ENCODE peak calls at places on chromosome 1, in seven cellular contexts. D is HCT116, P is GM12878, U is SK-N-SH, A is T47D, C is H1, X is HepG2. I is an unnamed sample.
A peak's percentile ranks its signal among the peaks of the same experiment; 100 is the strongest.

GRCh38 chr1:179230251-179230650 is 774 bp upstream of the ABL2 start:
- DNase-seq in X (no peak), D (no peak), P (no peak), A (no peak), U (peak; percentile 17), C (no peak), I (no peak)

GRCh38 chr1:222105393-222105737 is 363.5 kb upstream of the DUSP10 start:
- DNase-seq in C (no peak), X (peak; percentile 22), A (peak; percentile 27), U (no peak), P (no peak), D (peak; percentile 62), I (no peak)

GRCh38 chr1:23624440-23624839 is 65.1 kb upstream of the ID3 start:
- DNase-seq in C (no peak), U (no peak), P (no peak), D (no peak), X (no peak), A (no peak), I (no peak)

GRCh38 chr1:23619299-23620188 is 60.2 kb upstream of the ID3 start:
- DNase-seq in A (peak; percentile 20), U (peak; percentile 78), C (no peak), P (no peak), X (no peak), D (no peak), I (peak; percentile 92)

GRCh38 chr1:116026626-116027025 is 50.3 kb downstream of the SLC22A15 start:
- DNase-seq in P (no peak), C (no peak), A (no peak), U (no peak), X (no peak), D (no peak), I (no peak)

GRCh38 chr1:91700771-91701493 is 185.0 kb downstream of the TGFBR3 start:
- DNase-seq in A (no peak), D (no peak), P (no peak), U (no peak), C (no peak), X (no peak), I (no peak)

GRCh38 chr1:1083181-1084027 is 9.3 kb upstream of the RNF223 start:
- DNase-seq in C (no peak), X (no peak), D (no peak), U (no peak), P (no peak), A (no peak), I (no peak)

GRCh38 chr1:156366832-156367231 is 2.2 kb upstream of the RHBG start:
- DNase-seq in U (no peak), P (no peak), C (no peak), D (no peak), A (no peak), X (no peak), I (no peak)

GRCh38 chr1:12012560-12013316 is 6.6 kb upstream of the MIIP start:
- DNase-seq in X (no peak), A (no peak), P (no peak), D (no peak), C (no peak), U (no peak), I (no peak)

GRCh38 chr1:153795325-153795837 is 20.2 kb downstream of the SLC27A3 start:
- DNase-seq in P (no peak), X (no peak), C (no peak), A (no peak), U (no peak), D (no peak), I (no peak)

GRCh38 chr1:223209293-223209898 is 66.3 kb upstream of the TLR5 start:
- DNase-seq in C (no peak), A (no peak), P (no peak), X (no peak), U (no peak), D (no peak), I (peak; percentile 62)

GRCh38 chr1:7149080-7149838 is 364.0 kb downstream of the CAMTA1 start:
- DNase-seq in A (no peak), X (no peak), U (no peak), P (no peak), C (no peak), D (no peak), I (no peak)

GRCh38 chr1:11735854-11736745 is at the start of gene AGTRAP:
- DNase-seq in U (peak; percentile 95), A (peak; percentile 82), X (peak; percentile 82), C (peak; percentile 79), D (peak; percentile 82), P (no peak), I (peak; percentile 97)

GRCh38 chr1:46532498-46533178 is 18.8 kb downstream of the KNCN start:
- DNase-seq in U (peak; percentile 95), X (no peak), P (no peak), C (no peak), A (peak; percentile 72), D (no peak), I (peak; percentile 92)

GRCh38 chr1:68479501-68479900 is 17.4 kb downstream of the DEPDC1 start:
- DNase-seq in C (no peak), A (no peak), U (no peak), D (no peak), X (no peak), P (no peak), I (no peak)

GRCh38 chr1:33908344-33908956 is 44.6 kb downstream of the HMGB4 start:
- DNase-seq in U (no peak), D (no peak), X (no peak), A (no peak), P (no peak), C (no peak), I (no peak)

GRCh38 chr1:42996384-42996991 is 37.8 kb upstream of the SLC2A1 start:
- DNase-seq in C (no peak), D (no peak), A (no peak), U (no peak), X (no peak), P (no peak), I (no peak)

GRCh38 chr1:58784758-58785423 is 1.0 kb upstream of the JUN start:
- DNase-seq in D (peak; percentile 57), P (no peak), A (peak; percentile 28), C (no peak), U (peak; percentile 70), X (peak; percentile 66), I (peak; percentile 52)

GRCh38 chr1:177229781-177230180 is 59.0 kb downstream of the BRINP2 start:
- DNase-seq in C (no peak), X (no peak), U (no peak), P (no peak), D (no peak), A (no peak), I (no peak)

GRCh38 chr1:154221815-154222081 is 993 bp downstream of the UBAP2L start:
- DNase-seq in P (no peak), C (no peak), D (no peak), U (no peak), A (no peak), X (peak; percentile 31), I (peak; percentile 40)

DNA sequence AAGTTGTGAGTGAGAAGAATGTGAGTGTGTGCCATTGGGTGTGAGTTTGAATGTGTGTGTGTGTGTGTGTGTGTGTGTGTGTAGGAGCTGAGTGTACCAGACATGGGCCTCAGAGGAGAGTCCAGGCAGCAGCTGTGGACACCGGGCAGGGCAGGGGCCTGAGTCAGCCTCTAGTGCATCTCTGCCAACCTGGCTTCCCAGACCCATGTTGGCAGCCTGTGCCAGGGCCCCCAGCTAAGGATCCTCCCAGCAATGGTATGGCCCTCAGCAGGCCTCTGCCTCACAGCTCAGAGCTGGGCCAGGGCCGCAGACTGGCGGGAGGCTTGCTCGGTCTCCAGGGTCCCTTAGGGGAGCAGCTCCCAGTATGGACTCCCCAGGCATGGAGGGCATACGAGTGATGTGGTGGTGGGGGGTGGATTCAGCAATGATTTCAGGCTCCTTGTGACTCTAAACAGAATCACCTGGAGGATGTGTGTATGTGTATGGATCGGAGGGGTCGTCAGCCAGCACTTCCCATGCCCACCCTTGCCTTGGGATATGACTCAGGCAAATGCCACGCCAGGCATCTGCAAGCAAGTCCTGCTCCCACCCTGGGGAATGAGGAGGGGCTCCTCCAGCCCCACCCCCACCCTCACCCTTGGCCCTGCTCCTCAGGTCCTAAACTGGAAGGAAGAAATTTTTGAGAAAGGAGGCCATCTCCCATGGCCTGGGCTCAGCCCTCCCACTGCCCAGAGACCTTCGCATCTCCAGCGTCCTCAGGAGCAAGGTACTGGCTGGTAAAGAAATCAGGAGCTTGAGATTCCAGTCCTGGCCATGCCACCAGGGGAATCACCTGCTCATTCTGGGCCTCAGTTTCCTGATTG is 1.8 kb upstream of the FOXO6 start:
- DNase-seq in P (no peak), C (no peak), A (no peak), X (no peak), D (no peak), U (no peak), I (no peak)
- TF ChIP-seq JUND in P (no peak), C (no peak), A (no peak), X (no peak), D (no peak), U (no peak), I (no peak)

GRCh38 chr1:228400692-228401454 is 5.8 kb downstream of the TRIM11 start:
- DNase-seq in X (no peak), D (no peak), P (no peak), A (no peak), C (no peak), U (no peak), I (no peak)

GRCh38 chr1:228402638-228403025 is 4.0 kb downstream of the TRIM11 start:
- DNase-seq in A (no peak), X (no peak), D (no peak), C (no peak), U (no peak), P (no peak), I (no peak)

GRCh38 chr1:228403231-228403631 is 3.4 kb downstream of the TRIM11 start:
- DNase-seq in U (no peak), P (no peak), C (no peak), X (no peak), A (no peak), D (no peak), I (no peak)

GRCh38 chr1:228400237-228400651 is 6.4 kb downstream of the TRIM11 start:
- DNase-seq in P (no peak), U (no peak), X (no peak), C (no peak), D (no peak), A (no peak), I (no peak)

GRCh38 chr1:228401782-228402637 is 4.6 kb downstream of the TRIM11 start:
- DNase-seq in C (no peak), P (no peak), X (no peak), D (no peak), U (no peak), A (no peak), I (no peak)
- TF ChIP-seq JUND in C (no peak), P (no peak), X (no peak), D (no peak), U (no peak), A (no peak), I (no peak)

GRCh38 chr1:95668165-95668564 is 434.2 kb downstream of the RWDD3 start:
- DNase-seq in A (no peak), P (no peak), U (no peak), X (no peak), C (no peak), D (no peak), I (no peak)
- TF ChIP-seq JUND in A (no peak), P (no peak), U (no peak), X (no peak), C (no peak), D (no peak), I (no peak)

DNA sequence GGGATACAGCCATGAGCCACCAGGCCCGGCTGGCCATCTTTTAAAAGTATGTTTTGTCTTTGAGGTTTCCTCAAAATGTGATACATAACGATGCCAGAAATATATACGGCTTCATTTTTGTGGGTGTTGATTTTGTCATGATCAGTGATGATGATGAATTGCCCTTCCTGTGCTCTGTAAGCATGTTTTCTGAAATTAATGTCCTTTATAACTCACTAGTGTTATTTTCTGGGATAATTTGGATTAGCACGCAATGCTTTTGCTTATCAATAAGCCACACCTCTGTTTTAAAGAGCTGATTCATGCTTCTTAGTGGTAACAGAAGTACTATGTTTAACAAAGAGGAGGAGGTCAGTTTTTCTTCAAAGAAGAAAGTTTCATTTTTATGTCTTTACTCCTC is 25.6 kb downstream of the PHACTR4 start:
- DNase-seq in C (no peak), X (no peak), P (no peak), A (no peak), U (no peak), D (no peak), I (peak; percentile 59)
- TF ChIP-seq JUND in C (no peak), X (no peak), P (no peak), A (no peak), U (no peak), D (no peak), I (no peak)